ENCODE peak calls at places on chromosome 15, in four cellular contexts. D, G, K and B are unnamed samples.

GRCh38 chr15:99437315-99438221 is 128.2 kb upstream of the MEF2A start:
- DNase-seq in D (peak; percentile 88), G (no peak), K (no peak), B (no peak)

GRCh38 chr15:91183630-91184029 is 83.6 kb downstream of the SV2B start:
- DNase-seq in D (no peak), G (no peak), K (no peak), B (no peak)

GRCh38 chr15:29364429-29365078 is 94.9 kb upstream of the NSMCE3 start:
- DNase-seq in D (peak; percentile 90), G (no peak), K (peak; percentile 29), B (no peak)

GRCh38 chr15:80906159-80906775 is 83.4 kb downstream of the MESD start:
- DNase-seq in D (no peak), G (no peak), K (peak; percentile 26), B (no peak)

GRCh38 chr15:38878946-38879345 is 314.3 kb upstream of the RASGRP1 start:
- DNase-seq in D (no peak), G (no peak), K (no peak), B (no peak)

GRCh38 chr15:52529289-52529929 is 729 bp upstream of the MYO5A start:
- DNase-seq in D (no peak), G (no peak), K (peak; percentile 15), B (no peak)

GRCh38 chr15:93486407-93487117 is 397.6 kb upstream of the RGMA start:
- DNase-seq in D (no peak), G (no peak), K (no peak), B (no peak)

GRCh38 chr15:83998486-83998885 is 237.1 kb upstream of the GOLGA6L4 start:
- DNase-seq in D (peak; percentile 29), G (no peak), K (no peak), B (no peak)

GRCh38 chr15:24943361-24943760 is 11.4 kb upstream of the SNRPN start:
- DNase-seq in D (no peak), G (no peak), K (no peak), B (no peak)

GRCh38 chr15:90015749-90016148 is 14.6 kb downstream of the ZNF710 start:
- DNase-seq in D (no peak), G (no peak), K (peak; percentile 49), B (no peak)

GRCh38 chr15:47186071-47186470 is 531.2 kb upstream of the SEMA6D start:
- DNase-seq in D (no peak), G (no peak), K (no peak), B (no peak)

GRCh38 chr15:68224546-68225250 is 4.8 kb downstream of the CLN6 start:
- DNase-seq in D (no peak), G (no peak), K (no peak), B (no peak)

GRCh38 chr15:31360158-31360561 is 33.5 kb downstream of the KLF13 start:
- DNase-seq in D (no peak), G (no peak), K (no peak), B (no peak)

DNA sequence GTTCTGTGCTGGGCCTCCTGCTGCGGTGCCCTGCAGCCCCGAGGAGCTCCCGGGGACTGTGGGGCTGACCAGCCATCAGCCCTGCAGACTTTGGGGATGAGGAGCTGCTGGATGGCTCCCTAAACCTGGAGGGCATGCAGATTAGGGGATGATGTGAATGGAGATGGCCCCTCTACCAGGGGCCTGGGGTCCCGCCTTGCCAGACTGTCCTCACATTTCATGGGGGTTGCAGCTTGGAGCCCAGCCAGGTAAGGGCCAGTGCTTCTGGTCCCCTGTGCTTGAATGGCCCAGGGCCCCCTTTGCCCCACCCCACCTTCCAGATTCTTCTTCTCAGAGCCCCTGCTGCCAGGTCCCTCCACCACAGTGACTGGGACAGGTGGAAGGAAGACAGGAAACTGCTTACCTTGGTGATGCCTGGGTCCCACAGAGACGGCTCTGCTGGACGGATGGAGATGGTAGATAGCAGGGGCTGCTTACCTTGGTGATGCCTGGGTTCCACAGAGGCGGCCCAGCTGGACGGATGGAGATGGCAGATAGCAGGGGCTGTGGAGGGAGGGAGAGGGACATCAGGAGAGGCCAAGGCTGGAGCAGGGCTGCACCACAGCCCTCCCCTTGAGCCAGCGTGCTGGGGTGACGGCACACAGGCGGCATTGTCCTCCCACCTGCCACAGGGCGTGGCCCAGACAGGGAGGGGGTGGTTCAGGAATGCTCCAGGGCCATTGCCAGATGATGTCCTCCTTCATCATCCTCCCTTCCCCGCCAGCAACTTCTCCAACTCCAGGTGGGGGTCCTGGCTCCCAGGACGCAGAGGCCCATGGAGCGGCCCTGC is at the start of gene SPTBN5:
- DNase-seq in D (peak; percentile 70), G (no peak), K (no peak), B (no peak)
- H3K4me3 ChIP-seq in D (peak within 1 kb of the TSS; percentile 45), G (peak within 1 kb of the TSS; percentile 6), K (no peak within 1 kb of the TSS), B (no peak within 1 kb of the TSS)

DNA sequence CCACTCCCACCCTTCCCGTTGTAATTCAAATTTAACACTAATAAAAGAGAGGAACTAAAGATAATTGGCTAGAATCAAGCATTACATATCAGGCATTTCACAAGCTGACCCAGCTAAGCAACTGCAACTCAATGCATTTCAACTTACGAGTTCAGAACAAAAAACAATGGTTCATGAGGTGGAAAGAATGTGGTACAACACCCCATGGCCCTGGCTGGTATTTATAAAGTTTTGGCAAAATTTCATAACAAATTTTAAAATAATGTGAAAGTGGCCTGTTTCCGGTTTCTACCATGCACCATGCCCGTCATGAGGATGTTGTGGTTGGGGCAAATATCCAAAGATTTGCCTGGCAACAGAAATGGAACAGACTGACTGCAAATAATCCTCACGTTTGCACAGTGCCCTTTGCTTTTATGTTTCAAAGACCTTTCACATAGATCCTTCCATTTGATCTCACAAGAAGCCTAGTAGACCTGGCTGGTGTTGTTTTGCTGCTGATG is 455.3 kb upstream of the NR2F2 start:
- DNase-seq in D (no peak), G (no peak), K (no peak), B (peak; percentile 85)
- H3K4me3 ChIP-seq in D (no peak overlapping the region), G (no peak overlapping the region), K (no peak overlapping the region), B (no peak overlapping the region)

DNA sequence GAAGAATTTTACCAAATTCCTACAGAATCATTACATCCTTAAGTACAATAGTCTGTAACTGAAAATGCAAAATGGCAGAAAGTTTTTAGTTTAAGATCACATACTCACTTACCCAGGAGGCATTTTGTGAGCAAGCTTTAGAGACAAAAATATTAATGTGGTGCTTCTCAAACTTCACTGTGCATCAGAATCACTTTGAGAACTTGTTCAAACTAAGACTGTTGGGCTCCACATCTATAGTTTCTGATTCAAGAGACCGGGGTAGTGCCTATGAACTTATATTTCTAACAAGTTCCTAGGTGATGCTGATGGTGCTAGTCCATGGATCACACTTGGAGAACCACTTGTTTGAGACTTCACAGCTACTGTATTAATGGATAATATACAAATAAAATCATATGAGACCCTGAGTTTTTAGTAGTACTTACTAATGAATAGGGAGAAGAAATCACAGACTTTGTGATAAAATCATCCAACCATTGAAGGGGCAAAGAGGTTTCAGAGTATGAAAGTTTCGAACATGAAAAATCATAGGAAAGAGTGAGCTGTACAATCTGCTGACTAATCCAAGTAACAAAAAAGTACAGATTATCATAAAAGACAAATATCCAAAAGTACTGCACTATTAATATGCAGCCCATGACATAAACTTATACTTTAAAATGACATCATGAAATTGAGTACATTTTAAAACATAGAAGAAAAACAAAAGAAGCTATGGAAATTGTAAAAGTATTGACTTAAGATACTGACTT is 110.3 kb downstream of the ADAM10 start:
- DNase-seq in D (no peak), G (no peak), K (no peak), B (no peak)
- H3K4me3 ChIP-seq in D (no peak overlapping the region), G (no peak overlapping the region), K (no peak overlapping the region), B (no peak overlapping the region)

GRCh38 chr15:43518073-43518761 is 809 bp downstream of the MAP1A start:
- DNase-seq in D (peak; percentile 91), G (no peak), K (no peak), B (peak; percentile 33)
- H3K4me3 ChIP-seq in D (peak overlapping the region; percentile 98), G (peak overlapping the region; percentile 42), K (no peak overlapping the region), B (peak overlapping the region; percentile 40)

GRCh38 chr15:74642724-74643367 is 27.2 kb downstream of the CLK3 start:
- DNase-seq in D (peak; percentile 65), G (no peak), K (no peak), B (no peak)
- H3K4me3 ChIP-seq in D (no peak overlapping the region), G (no peak overlapping the region), K (no peak overlapping the region), B (no peak overlapping the region)

DNA sequence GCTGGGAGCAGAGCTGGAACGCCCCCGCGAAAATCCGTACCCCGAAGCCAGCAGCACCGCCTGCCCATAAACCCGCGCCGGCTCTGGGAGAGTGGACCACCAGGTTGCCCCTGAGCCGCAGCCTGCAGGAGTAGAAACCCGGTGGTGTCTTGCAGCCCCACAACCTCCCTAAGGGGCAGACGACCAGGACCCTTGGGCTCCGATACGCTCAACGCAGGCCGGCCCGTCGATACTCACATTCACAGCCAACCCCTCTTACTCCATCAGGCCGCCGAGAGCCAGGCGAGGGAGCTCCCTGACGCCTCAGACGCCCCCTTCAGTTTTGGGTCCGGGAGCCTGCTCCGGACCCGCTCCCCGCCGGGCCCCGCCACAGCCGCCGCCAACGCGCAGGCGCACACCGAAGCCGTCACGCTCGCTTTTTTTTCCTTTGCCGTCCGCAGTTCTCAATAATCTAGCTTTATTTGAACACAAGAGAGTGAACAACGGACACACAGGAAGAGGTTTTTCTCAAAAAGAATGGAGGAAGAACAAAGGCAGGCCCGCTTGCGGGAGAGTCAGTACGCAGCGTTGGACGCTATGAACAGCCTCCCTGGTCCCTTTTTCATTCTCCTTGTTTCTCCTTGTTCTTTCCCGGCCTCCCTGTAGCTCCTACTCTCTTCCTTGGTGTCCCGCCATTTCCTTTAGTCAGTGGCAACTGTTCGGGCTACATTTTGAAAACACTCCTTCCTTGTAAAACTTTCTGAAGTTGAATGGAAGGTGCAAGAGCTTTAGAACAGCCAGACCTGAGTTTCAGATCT is at the start of gene ZNF106:
- DNase-seq in D (peak; percentile 96), G (peak; percentile 89), K (peak; percentile 85), B (peak; percentile 90)
- H3K4me3 ChIP-seq in D (peak within 1 kb of the TSS; percentile 93), G (peak within 1 kb of the TSS; percentile 94), K (peak within 1 kb of the TSS; percentile 99), B (peak within 1 kb of the TSS; percentile 70)

GRCh38 chr15:43185161-43186002 is at the start of gene CCNDBP1:
- DNase-seq in D (peak; percentile 94), G (peak; percentile 99), K (peak; percentile 93), B (peak; percentile 91)

GRCh38 chr15:43183270-43183669 is 1.9 kb upstream of the CCNDBP1 start:
- DNase-seq in D (no peak), G (no peak), K (no peak), B (no peak)

GRCh38 chr15:43186003-43186353 is 775 bp downstream of the CCNDBP1 start:
- DNase-seq in D (no peak), G (no peak), K (peak; percentile 10), B (no peak)

GRCh38 chr15:43187544-43188155 is 2.4 kb downstream of the CCNDBP1 start:
- DNase-seq in D (no peak), G (no peak), K (peak; percentile 51), B (no peak)

DNA sequence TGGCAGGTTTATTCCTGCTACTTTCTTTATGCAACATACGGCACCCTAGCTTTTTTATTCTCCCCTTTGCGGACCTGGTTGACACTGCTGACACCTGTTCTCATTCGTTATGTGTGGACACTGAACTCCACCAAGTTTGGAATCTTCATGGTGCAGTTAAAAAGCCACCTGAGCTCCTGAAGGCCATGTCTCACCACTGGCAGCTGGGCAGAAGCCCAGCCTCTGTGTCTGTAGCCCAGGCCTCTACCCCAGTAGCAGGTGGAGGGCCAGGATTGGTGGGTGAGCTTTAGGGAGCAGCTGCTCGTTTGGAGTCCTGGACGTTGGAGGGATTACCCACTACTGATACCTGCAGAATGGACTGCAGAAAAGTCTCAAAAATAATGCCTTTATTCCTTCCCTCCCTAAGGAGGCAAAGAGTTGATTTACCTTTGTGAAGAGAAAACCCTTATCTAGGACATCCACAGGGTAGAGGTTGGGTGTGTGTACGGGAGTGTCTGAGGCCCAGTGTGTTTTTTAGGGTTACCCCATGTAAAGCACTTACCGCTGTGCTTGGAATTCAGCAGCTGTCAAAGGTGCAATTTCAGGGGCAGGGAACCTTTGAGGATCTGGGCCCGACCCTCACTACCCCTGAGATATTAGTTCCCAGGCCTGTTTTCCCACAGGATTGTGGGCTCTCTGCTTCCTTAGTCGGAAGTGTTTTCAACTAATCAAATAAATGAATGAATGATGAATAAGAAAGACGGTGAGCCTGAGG is 619 bp upstream of the CCNDBP1 start:
- DNase-seq in D (no peak), G (no peak), K (no peak), B (no peak)
- H3K4me3 ChIP-seq in D (peak overlapping the region; percentile 79), G (peak overlapping the region; percentile 90), K (no peak overlapping the region), B (no peak overlapping the region)

GRCh38 chr15:92395176-92395521 is 1.5 kb downstream of the ST8SIA2 start:
- DNase-seq in D (no peak), G (no peak), K (no peak), B (peak; percentile 20)
- H3K4me3 ChIP-seq in D (no peak overlapping the region), G (no peak overlapping the region), K (no peak overlapping the region), B (peak overlapping the region; percentile 66)